ENCODE peak calls at places on chromosomes 4 and X, in five cellular contexts. E is AG04450, F is astrocyte of the spinal cord, C is choroid plexus epithelial cell, Z is neural progenitor cell. U is an unnamed sample.

GRCh38 chr4:145203400-145203799 is 23.0 kb upstream of the OTUD4 start:
- DNase-seq in Z (no peak), F (no peak), C (no peak), E (no peak), U (no peak)

GRCh38 chrX:26851981-26852380 is 611.2 kb downstream of the PPP4R3C start:
- DNase-seq in C (peak), E (no peak), Z (peak), F (peak), U (peak)

GRCh38 chr4:41178372-41179085 is 35.8 kb downstream of the APBB2 start:
- DNase-seq in C (peak), E (no peak), F (peak), Z (no peak), U (peak)

GRCh38 chr4:78764498-78764961 is 11.6 kb upstream of the BMP2K start:
- DNase-seq in E (no peak), F (no peak), C (peak), Z (no peak), U (peak)

GRCh38 chr4:185681604-185682003 is 130.4 kb downstream of the SORBS2 start:
- DNase-seq in F (no peak), E (no peak), Z (no peak), C (no peak), U (no peak)

GRCh38 chrX:119482497-119483480 is 14.5 kb downstream of the SLC25A5 start:
- DNase-seq in F (peak), Z (peak), C (peak), E (no peak), U (peak)

GRCh38 chr4:89657931-89658700 is 178.8 kb downstream of the SNCA start:
- DNase-seq in E (peak), C (peak), Z (peak), F (peak), U (peak)

GRCh38 chrX:126770179-126770578 is 49.4 kb upstream of the PRR32 start:
- DNase-seq in F (no peak), Z (peak), E (no peak), C (no peak), U (no peak)

GRCh38 chr4:83340692-83341343 is 6.2 kb upstream of the HPSE start:
- DNase-seq in C (no peak), Z (no peak), E (no peak), F (no peak), U (no peak)

GRCh38 chrX:107530141-107530540 is 80.7 kb downstream of the FRMPD3 start:
- DNase-seq in E (no peak), F (no peak), Z (no peak), C (no peak), U (no peak)
- TF ChIP-seq CTCF in E (no peak), F (no peak), Z (no peak), C (no peak), U (no peak)

GRCh38 chrX:31021537-31021936 is 50.3 kb downstream of the FTHL17 start:
- DNase-seq in C (peak), Z (no peak), F (no peak), E (no peak), U (no peak)
- H3K4me3 ChIP-seq in C (no peak), Z (no peak), F (no peak), E (no peak), U (no peak)

GRCh38 chr4:139082750-139083532 is 67.4 kb downstream of the NOCT start:
- DNase-seq in E (peak), C (peak), F (peak), Z (peak), U (peak)
- TF ChIP-seq CTCF in E (no peak), C (no peak), F (no peak), Z (no peak), U (no peak)

GRCh38 chr4:86596802-86597201 is 2.7 kb downstream of the PTPN13 start:
- DNase-seq in F (peak), C (peak), E (no peak), Z (no peak), U (peak)
- H3K4me3 ChIP-seq in F (no peak), C (no peak), E (no peak), Z (peak), U (no peak)

GRCh38 chrX:55206152-55206941 is 13.8 kb upstream of the PAGE5 start:
- DNase-seq in F (no peak), C (no peak), E (no peak), Z (no peak), U (no peak)

DNA sequence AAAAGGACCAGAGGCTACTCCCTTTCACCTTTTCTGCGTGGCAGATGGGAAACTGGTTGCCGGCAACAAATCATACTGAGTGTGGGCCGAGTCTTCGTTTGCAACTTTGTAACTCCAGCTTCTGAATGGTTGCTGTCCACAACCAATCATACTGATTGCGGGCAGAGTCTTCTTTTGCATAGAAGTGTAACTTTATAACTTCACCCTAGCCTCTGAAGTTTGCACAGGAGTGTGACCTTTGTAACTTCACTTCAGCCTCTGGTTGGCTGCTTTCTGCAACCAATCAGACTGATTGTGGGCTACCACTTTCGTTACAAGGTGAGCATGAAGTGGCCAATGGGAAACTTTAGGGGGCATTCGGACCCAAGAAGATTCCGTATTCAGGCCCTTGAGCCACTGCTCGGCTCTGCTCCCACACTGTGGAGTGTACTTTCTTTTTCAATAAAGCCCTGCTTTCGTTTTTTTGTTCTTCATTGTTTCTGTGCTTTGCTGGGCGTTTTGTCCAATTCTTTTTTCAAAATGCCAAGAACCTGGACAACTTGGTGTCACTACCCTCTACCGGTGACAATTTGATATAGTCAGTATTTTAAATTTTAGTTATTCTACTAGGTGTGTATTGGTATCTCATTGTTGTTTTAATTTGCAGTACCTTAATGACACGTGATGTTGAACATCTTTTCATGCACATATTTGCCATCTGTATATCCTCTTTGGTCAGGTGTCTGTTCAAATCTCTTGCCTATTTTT is 9.0 kb upstream of the PAGE5 start:
- DNase-seq in C (no peak), F (no peak), Z (no peak), E (no peak), U (no peak)
- TF ChIP-seq CTCF in C (no peak), F (no peak), Z (no peak), E (no peak), U (no peak)